ENCODE peak calls at places on chromosome 1, in ten cellular contexts. T is activated CD4-positive, alpha-beta T cell treated with anti-CD3 and anti-CD28 coated beads, Interleukin-2, amount 10 ng/mL, durations not matched to agents 7 days and 5 days; Q is NCI-H524; Z is Kasumi-1; D is adrenal gland; F is left ventricle myocardium superior; X is T1000; O is stimulated activated CD4-positive, alpha-beta T cell treated with anti-CD3 and anti-CD28 coated beads, Interleukin-4, amount 100 ng/mL, for 4 hours; A is right lobe of liver; S is astrocyte of the spinal cord. V is an unnamed sample.

GRCh38 chr1:169601096-169601881 is 15.0 kb upstream of the F5 start:
- DNase-seq in T (peak), Q (peak), Z (peak), D (no peak), F (no peak), X (no peak), O (no peak), A (no peak), S (peak), V (peak)

GRCh38 chr1:235610157-235610556 is 39.4 kb downstream of the GNG4 start:
- DNase-seq in T (no peak), Q (no peak), Z (no peak), D (no peak), F (no peak), X (no peak), O (no peak), A (no peak), S (no peak), V (no peak)

GRCh38 chr1:209412036-209412435 is 171.5 kb upstream of the CAMK1G start:
- DNase-seq in T (no peak), Q (no peak), Z (no peak), D (no peak), F (no peak), X (no peak), O (no peak), A (no peak), S (no peak), V (peak)

GRCh38 chr1:50661626-50662025 is 238.4 kb upstream of the DMRTA2 start:
- DNase-seq in T (no peak), Q (no peak), Z (no peak), D (no peak), F (no peak), X (no peak), O (no peak), A (no peak), S (peak), V (peak)

GRCh38 chr1:238380167-238380566 is 489.4 kb upstream of the ZP4 start:
- DNase-seq in T (no peak), Q (no peak), Z (no peak), D (no peak), F (no peak), X (no peak), O (no peak), A (no peak), S (no peak), V (no peak)

GRCh38 chr1:241499910-241500309 is 19.6 kb downstream of the FH start:
- DNase-seq in T (no peak), Q (peak), Z (peak), D (no peak), F (no peak), X (no peak), O (no peak), A (no peak), S (peak), V (peak)

GRCh38 chr1:225462714-225463574 is 35.1 kb upstream of the LBR start:
- DNase-seq in T (no peak), Q (peak), Z (no peak), D (peak), F (no peak), X (no peak), O (no peak), A (no peak), S (no peak), V (no peak)

GRCh38 chr1:228100822-228101613 is 2.1 kb downstream of the C1orf35 start:
- DNase-seq in T (no peak), Q (no peak), Z (no peak), D (no peak), F (no peak), X (no peak), O (no peak), A (no peak), S (no peak), V (no peak)

GRCh38 chr1:3352084-3352951 is 102.1 kb upstream of the ARHGEF16 start:
- DNase-seq in T (no peak), Q (no peak), Z (no peak), D (peak), F (peak), X (no peak), O (no peak), A (no peak), S (peak), V (peak)

GRCh38 chr1:205913451-205914204 is 29.6 kb downstream of the SLC26A9 start:
- DNase-seq in T (no peak), Q (peak), Z (no peak), D (peak), F (peak), X (no peak), O (no peak), A (no peak), S (no peak), V (peak)

GRCh38 chr1:111197598-111198289 is 2.7 kb downstream of the DENND2D start:
- DNase-seq in T (no peak), Q (peak), Z (peak), D (no peak), F (no peak), X (no peak), O (peak), A (no peak), S (no peak), V (no peak)

GRCh38 chr1:66769512-66770229 is 17.4 kb downstream of the DYNLT5 start:
- DNase-seq in T (peak), Q (no peak), Z (no peak), D (no peak), F (no peak), X (no peak), O (no peak), A (no peak), S (no peak), V (no peak)

GRCh38 chr1:234533975-234534876 is 55.2 kb upstream of the TARBP1 start:
- DNase-seq in T (no peak), Q (no peak), Z (no peak), D (peak), F (peak), X (no peak), O (no peak), A (peak), S (peak), V (peak)

GRCh38 chr1:2805801-2806430 is 4.4 kb upstream of the TTC34 start:
- DNase-seq in T (no peak), Q (no peak), Z (no peak), D (no peak), F (peak), X (no peak), O (no peak), A (peak), S (no peak), V (no peak)

GRCh38 chr1:155379877-155380192 is 59.1 kb downstream of the RUSC1 start:
- DNase-seq in T (no peak), Q (no peak), Z (no peak), D (no peak), F (no peak), X (no peak), O (no peak), A (no peak), S (no peak), V (no peak)

GRCh38 chr1:39900662-39901485 is 843 bp downstream of the MYCL start:
- DNase-seq in T (no peak), Q (peak), Z (peak), D (no peak), F (no peak), X (no peak), O (peak), A (peak), S (peak), V (no peak)

GRCh38 chr1:18739956-18740355 is 109.3 kb downstream of the PAX7 start:
- DNase-seq in T (no peak), Q (no peak), Z (no peak), D (no peak), F (no peak), X (no peak), O (no peak), A (no peak), S (no peak), V (no peak)

GRCh38 chr1:27572679-27573426 is 31.1 kb downstream of the AHDC1 start:
- DNase-seq in T (no peak), Q (no peak), Z (no peak), D (peak), F (peak), X (no peak), O (no peak), A (no peak), S (no peak), V (peak)

GRCh38 chr1:228060458-228061190 is 21.9 kb upstream of the ARF1 start:
- DNase-seq in T (no peak), Q (no peak), Z (no peak), D (no peak), F (peak), X (no peak), O (no peak), A (peak), S (no peak), V (no peak)

GRCh38 chr1:5915587-5916571 is 76.3 kb downstream of the NPHP4 start:
- DNase-seq in T (peak), Q (peak), Z (peak), D (peak), F (no peak), X (no peak), O (peak), A (no peak), S (peak), V (peak)

GRCh38 chr1:67307251-67308060 is at the start of gene IL12RB2:
- DNase-seq in T (peak), Q (peak), Z (peak), D (no peak), F (peak), X (no peak), O (peak), A (peak), S (no peak), V (no peak)

GRCh38 chr1:51000651-51001050 is 30.6 kb downstream of the CDKN2C start:
- DNase-seq in T (no peak), Q (no peak), Z (no peak), D (no peak), F (no peak), X (no peak), O (no peak), A (no peak), S (no peak), V (no peak)

GRCh38 chr1:172763088-172763487 is 104.2 kb downstream of the FASLG start:
- DNase-seq in T (no peak), Q (no peak), Z (no peak), D (no peak), F (no peak), X (no peak), O (no peak), A (no peak), S (no peak), V (peak)

GRCh38 chr1:234264832-234265231 is 108.4 kb upstream of the COA6 start:
- DNase-seq in T (no peak), Q (no peak), Z (no peak), D (no peak), F (no peak), X (no peak), O (no peak), A (no peak), S (no peak), V (no peak)

V was measured in fibroblast of mammary gland.